ENCODE peak calls at places on chromosomes 2 and 18, in four cellular contexts. C is neuronal stem cell, H is HepG2, R is mesendoderm. Y is an unnamed sample.

GRCh38 chr2:96470636-96471035 is 34.5 kb downstream of the NEURL3 start:
- DNase-seq in R (peak; percentile 85), C (peak; percentile 17), H (no peak), Y (peak; percentile 67)

GRCh38 chr2:143171817-143172216 is 42.6 kb downstream of the ARHGAP15 start:
- DNase-seq in R (peak; percentile 51), C (peak; percentile 17), H (no peak), Y (no peak)

GRCh38 chr2:127419448-127420038 is 1.3 kb downstream of the PROC start:
- DNase-seq in H (peak; percentile 69), C (no peak), R (no peak), Y (no peak)

GRCh38 chr18:13390196-13390595 is 171.6 kb downstream of the LDLRAD4 start:
- DNase-seq in R (no peak), C (no peak), H (no peak), Y (no peak)

GRCh38 chr18:32669549-32670165 is 103.2 kb downstream of the KLHL14 start:
- DNase-seq in C (no peak), R (peak; percentile 57), H (peak; percentile 9), Y (no peak)

GRCh38 chr2:69114534-69114933 is 101.6 kb downstream of the ANTXR1 start:
- DNase-seq in C (no peak), R (no peak), H (no peak), Y (no peak)

GRCh38 chr2:240985881-240986786 is 12.3 kb upstream of the SNED1 start:
- DNase-seq in C (no peak), R (no peak), H (no peak), Y (no peak)

GRCh38 chr2:37766087-37766486 is 94.6 kb upstream of the CDC42EP3 start:
- DNase-seq in H (no peak), R (peak; percentile 73), C (no peak), Y (no peak)

GRCh38 chr2:38977047-38977446 is 87.4 kb downstream of the ARHGEF33 start:
- DNase-seq in H (no peak), R (no peak), C (no peak), Y (no peak)

GRCh38 chr2:118430510-118431187 is 342.4 kb downstream of the INSIG2 start:
- DNase-seq in H (no peak), C (no peak), R (no peak), Y (no peak)

GRCh38 chr2:176081993-176082884 is 1.5 kb downstream of the EVX2 start:
- DNase-seq in C (no peak), R (peak; percentile 73), H (no peak), Y (peak; percentile 21)
- H3K4me3 ChIP-seq in C (no peak overlapping the region), R (no peak overlapping the region), H (no peak overlapping the region), Y (no peak overlapping the region)

GRCh38 chr2:212941361-212941760 is 210.1 kb downstream of the IKZF2 start:
- DNase-seq in R (no peak), H (no peak), C (no peak), Y (no peak)
- H3K9ac ChIP-seq in R (no peak overlapping the region), H (no peak overlapping the region), C (no peak overlapping the region), Y (no peak overlapping the region)

GRCh38 chr2:180776924-180777323 is 203.5 kb upstream of the UBE2E3 start:
- DNase-seq in R (no peak), H (no peak), C (no peak), Y (no peak)

GRCh38 chr2:180781276-180781675 is 199.1 kb upstream of the UBE2E3 start:
- DNase-seq in C (no peak), H (no peak), R (no peak), Y (no peak)
- H3K4me3 ChIP-seq in C (no peak overlapping the region), H (no peak overlapping the region), R (no peak overlapping the region), Y (no peak overlapping the region)

DNA sequence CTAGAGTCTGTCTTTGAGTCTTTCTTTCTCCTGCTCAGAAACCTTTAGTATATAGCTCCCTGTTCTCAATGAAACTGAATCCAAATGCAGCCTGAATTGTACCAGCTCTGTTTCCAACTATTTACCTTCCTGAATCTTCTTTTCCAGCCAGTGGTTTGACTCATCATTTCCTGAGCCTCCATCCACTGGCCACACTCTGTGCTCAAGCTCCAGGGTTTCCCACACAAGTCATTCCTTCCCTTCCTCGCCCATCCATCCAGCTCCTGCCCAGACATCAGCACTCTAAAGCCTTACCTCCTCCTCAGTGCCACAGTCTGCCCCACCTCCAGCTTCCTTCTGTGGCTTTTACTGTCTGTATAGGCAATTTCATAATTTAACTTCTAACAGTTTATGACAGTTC is 233.6 kb upstream of the RASGRP3 start:
- DNase-seq in C (no peak), R (no peak), H (no peak), Y (no peak)
- H3K9ac ChIP-seq in C (no peak overlapping the region), R (no peak overlapping the region), H (no peak overlapping the region), Y (no peak overlapping the region)

Y was measured in colonic mucosa.